ENCODE peak calls at places on chromosomes 4 and X, in seven cellular contexts. V is GM12878, W is SK-N-SH, D is H1, G is K562, T is HepG2, B is GM12891. E is an unnamed sample.

GRCh38 chr4:140156529-140157171 is 2.7 kb upstream of the MAML3 start:
- DNase-seq in V (peak; percentile 24), W (no peak), D (no peak), G (no peak), T (no peak), B (peak; percentile 18), E (no peak)

GRCh38 chr4:22587253-22587652 is 71.4 kb upstream of the ADGRA3 start:
- DNase-seq in V (no peak), W (no peak), D (no peak), G (no peak), T (no peak), B (no peak), E (no peak)

GRCh38 chrX:141220342-141221008 is 21.8 kb downstream of the SPANXC start:
- DNase-seq in V (no peak), W (no peak), D (no peak), G (no peak), T (no peak), B (no peak), E (no peak)

GRCh38 chr4:153731239-153731638 is 28.6 kb downstream of the RNF175 start:
- DNase-seq in V (no peak), W (peak; percentile 90), D (no peak), G (no peak), T (no peak), B (no peak), E (no peak)

GRCh38 chr4:8853249-8853648 is 18.4 kb downstream of the HMX1 start:
- DNase-seq in V (no peak), W (no peak), D (no peak), G (peak; percentile 22), T (no peak), B (no peak), E (no peak)

GRCh38 chrX:69387559-69388487 is 116.3 kb upstream of the NALF2 start:
- DNase-seq in V (no peak), W (peak; percentile 78), D (peak; percentile 57), G (peak; percentile 64), T (peak; percentile 45), B (peak; percentile 30), E (peak; percentile 50)

GRCh38 chrX:154840856-154841255 is 6.4 kb upstream of the SMIM9 start:
- DNase-seq in V (no peak), W (peak; percentile 45), D (no peak), G (peak; percentile 63), T (peak; percentile 16), B (no peak), E (no peak)

GRCh38 chrX:43643201-43643600 is 12.9 kb upstream of the MAOA start:
- DNase-seq in V (no peak), W (no peak), D (no peak), G (no peak), T (no peak), B (no peak), E (no peak)

GRCh38 chr4:170697845-170698244 is 608.1 kb upstream of the AADAT start:
- DNase-seq in V (peak; percentile 40), W (no peak), D (no peak), G (no peak), T (no peak), B (no peak), E (no peak)

GRCh38 chrX:48826876-48827653 is 752 bp downstream of the ERAS start:
- DNase-seq in V (no peak), W (peak; percentile 30), D (no peak), G (no peak), T (no peak), B (no peak), E (no peak)

GRCh38 chr4:129254126-129254525 is 158.2 kb downstream of the C4orf33 start:
- DNase-seq in V (no peak), W (no peak), D (no peak), G (no peak), T (no peak), B (no peak), E (no peak)

GRCh38 chr4:6148506-6149205 is 51.7 kb downstream of the JAKMIP1 start:
- DNase-seq in V (no peak), W (no peak), D (no peak), G (no peak), T (no peak), B (no peak), E (no peak)

GRCh38 chr4:107312366-107312765 is 276.3 kb upstream of the DKK2 start:
- DNase-seq in V (no peak), W (no peak), D (no peak), G (no peak), T (no peak), B (no peak), E (no peak)

GRCh38 chrX:155028749-155029360 is 2.2 kb downstream of the FUNDC2 start:
- DNase-seq in V (no peak), W (no peak), D (no peak), G (no peak), T (no peak), B (no peak), E (no peak)

DNA sequence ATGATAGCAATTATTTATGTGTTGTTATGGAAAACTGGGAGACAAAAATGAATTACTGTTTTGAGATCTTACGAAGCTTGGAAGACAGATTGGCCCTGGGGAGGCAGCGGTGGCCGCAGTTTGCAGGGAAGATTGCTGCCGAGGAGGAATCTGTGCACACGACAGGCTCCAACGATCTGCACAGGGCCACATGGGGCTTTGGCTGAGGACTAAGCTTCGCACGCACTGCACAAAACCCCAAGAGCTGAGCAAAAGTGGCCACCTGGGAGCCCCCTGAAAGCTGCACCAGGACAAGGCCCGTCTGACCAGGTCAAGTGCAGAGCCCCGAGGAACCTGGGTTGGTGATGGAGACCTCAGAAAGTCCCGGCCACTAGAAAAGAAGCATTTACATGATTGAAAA is 5.2 kb upstream of the PDE6B start:
- DNase-seq in V (no peak), W (no peak), D (no peak), G (no peak), T (no peak), B (no peak), E (no peak)
- TF ChIP-seq TAF1 in V (no peak), W (no peak), D (no peak), G (no peak), T (no peak), B (no peak), E (no peak)

DNA sequence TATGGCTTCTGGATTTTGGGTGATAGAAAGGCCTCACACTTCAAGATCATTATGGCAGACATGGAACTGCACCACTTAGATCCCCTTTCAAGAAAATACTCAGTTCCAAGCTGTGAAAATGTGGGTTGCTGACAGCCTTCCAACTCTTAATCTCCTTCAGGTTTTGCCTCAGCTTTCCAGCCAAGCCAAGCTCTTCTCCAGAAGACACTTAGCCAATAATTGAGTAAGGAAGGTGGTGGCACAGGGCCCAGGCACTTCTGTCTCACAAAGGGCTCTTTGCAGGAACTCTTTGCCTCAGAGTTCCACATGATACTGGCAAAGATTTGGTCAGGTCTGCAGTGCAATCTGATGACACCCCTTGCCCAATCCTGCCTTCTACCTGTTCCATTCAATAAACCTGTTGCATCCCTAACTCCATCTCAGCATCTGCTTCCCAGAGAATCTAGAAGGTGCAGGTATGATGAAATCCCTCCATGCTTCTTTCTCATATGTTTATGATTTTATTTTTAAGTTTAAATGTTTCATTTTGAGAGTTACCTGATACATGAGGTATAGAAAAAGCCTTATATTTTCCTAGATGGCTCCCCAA is 30.6 kb downstream of the ANXA5 start:
- DNase-seq in V (no peak), W (no peak), D (no peak), G (no peak), T (no peak), B (no peak), E (no peak)
- TF ChIP-seq TAF1 in V (no peak), W (no peak), D (no peak), G (no peak), T (no peak), B (no peak), E (no peak)

GRCh38 chr4:105179539-105180401 is 33.1 kb downstream of the TET2 start:
- DNase-seq in V (no peak), W (no peak), D (no peak), G (no peak), T (peak; percentile 46), B (no peak), E (no peak)
- TF ChIP-seq TAF1 in V (no peak), W (no peak), D (no peak), G (no peak), T (no peak), B (no peak), E (no peak)

GRCh38 chrX:137878401-137878800 is 312.5 kb downstream of the ZIC3 start:
- DNase-seq in V (no peak), W (no peak), D (no peak), G (no peak), T (no peak), B (no peak), E (no peak)

GRCh38 chrX:137882960-137883359 is 317.0 kb downstream of the ZIC3 start:
- DNase-seq in V (no peak), W (no peak), D (no peak), G (no peak), T (no peak), B (no peak), E (no peak)
- TF ChIP-seq TAF1 in V (no peak), W (no peak), D (no peak), G (no peak), T (no peak), B (no peak), E (no peak)

E was measured in GM12892.